ENCODE peak calls at places on chromosomes 12 and 14, in ten cellular contexts. H is NCI-H2081, C is H7, E is ureter, I is HTR-8/SVneo, M is T-helper 9 cell, W is stomach, V is testis, K is psoas muscle, N is MCF 10A. A is an unnamed sample.

GRCh38 chr14:59871166-59871495 is 555 bp upstream of the RTN1 start:
- DNase-seq in V (no peak), E (no peak), K (no peak), N (no peak), C (no peak), I (no peak), H (no peak), W (no peak), M (no peak), A (no peak)

GRCh38 chr12:48816148-48816854 is 2.0 kb upstream of the CACNB3 start:
- DNase-seq in H (no peak), N (peak), M (no peak), K (no peak), W (peak), I (no peak), C (no peak), E (no peak), V (no peak), A (peak)

GRCh38 chr12:52860102-52860838 is 11.5 kb upstream of the KRT78 start:
- DNase-seq in H (no peak), N (peak), V (no peak), M (no peak), W (no peak), I (no peak), K (no peak), E (no peak), C (no peak), A (no peak)

GRCh38 chr14:102849522-102850379 is 72.5 kb downstream of the TRAF3 start:
- DNase-seq in K (no peak), W (peak), E (no peak), V (no peak), N (no peak), I (no peak), C (peak), M (no peak), H (peak), A (no peak)

GRCh38 chr12:54439521-54440255 is 20.6 kb upstream of the ITGA5 start:
- DNase-seq in W (no peak), C (peak), M (no peak), H (no peak), K (no peak), I (peak), V (no peak), N (peak), E (no peak), A (no peak)

GRCh38 chr14:69316449-69317391 is 56.8 kb downstream of the GALNT16 start:
- DNase-seq in V (peak), K (peak), I (peak), C (peak), M (no peak), N (peak), H (no peak), E (peak), W (no peak), A (no peak)

GRCh38 chr14:100486025-100486828 is 101.0 kb downstream of the BEGAIN start:
- DNase-seq in I (peak), M (peak), W (peak), V (peak), H (peak), C (peak), K (peak), N (peak), E (no peak), A (no peak)

GRCh38 chr12:4270670-4271432 is 2.7 kb upstream of the CCND2 start:
- DNase-seq in I (no peak), V (peak), E (peak), N (no peak), C (peak), K (peak), M (no peak), H (no peak), W (no peak), A (no peak)

GRCh38 chr14:72129283-72129682 is 197.1 kb downstream of the RGS6 start:
- DNase-seq in M (no peak), I (no peak), W (peak), N (peak), K (no peak), C (no peak), E (no peak), V (no peak), H (no peak), A (no peak)